ENCODE peak calls at places on chromosome 18, in six cellular contexts. R is AG08395; S is naive thymus-derived CD4-positive, alpha-beta T cell; Q is spleen; V is left kidney; G is Right ventricle myocardium superior. K is an unnamed sample.

GRCh38 chr18:71784777-71785176 is 759.4 kb downstream of the CBLN2 start:
- DNase-seq in Q (no peak), V (no peak), R (no peak), G (no peak), S (peak; percentile 5), K (no peak)

GRCh38 chr18:76730901-76731300 is 91.5 kb upstream of the ZNF236 start:
- DNase-seq in S (no peak), Q (no peak), G (no peak), R (no peak), V (no peak), K (no peak)

GRCh38 chr18:31325051-31325450 is 7.1 kb downstream of the DSG1 start:
- DNase-seq in S (no peak), R (no peak), Q (no peak), G (no peak), V (peak; percentile 22), K (no peak)

GRCh38 chr18:55861266-55861665 is 273.3 kb upstream of the TCF4 start:
- DNase-seq in R (no peak), G (no peak), V (peak; percentile 34), Q (no peak), S (no peak), K (no peak)

GRCh38 chr18:24560511-24560981 is 100.1 kb downstream of the HRH4 start:
- DNase-seq in S (no peak), V (peak; percentile 91), R (no peak), G (no peak), Q (no peak), K (no peak)

GRCh38 chr18:50973367-50974126 is 5.7 kb downstream of the ELAC1 start:
- DNase-seq in V (no peak), G (no peak), R (peak; percentile 78), Q (no peak), S (no peak), K (no peak)

GRCh38 chr18:35049111-35050003 is 8.1 kb downstream of the MAPRE2 start:
- DNase-seq in R (no peak), G (no peak), S (no peak), V (no peak), Q (no peak), K (no peak)

GRCh38 chr18:44803019-44803650 is 122.4 kb downstream of the SETBP1 start:
- DNase-seq in V (no peak), Q (no peak), G (no peak), S (no peak), R (peak; percentile 30), K (no peak)

GRCh38 chr18:29147944-29148343 is 971.0 kb upstream of the CDH2 start:
- DNase-seq in V (peak; percentile 9), S (no peak), Q (no peak), G (peak; percentile 10), R (peak; percentile 46), K (no peak)

GRCh38 chr18:5296706-5297320 is 1.3 kb upstream of the ZBTB14 start:
- DNase-seq in V (peak; percentile 97), R (peak; percentile 75), S (peak; percentile 65), Q (peak; percentile 93), G (peak; percentile 92), K (peak; percentile 83)

GRCh38 chr18:74252032-74252380 is 39.8 kb downstream of the CYB5A start:
- DNase-seq in Q (no peak), V (no peak), G (no peak), R (peak; percentile 17), S (no peak), K (no peak)

GRCh38 chr18:48007381-48007780 is 76.9 kb upstream of the SMAD2 start:
- DNase-seq in G (no peak), R (no peak), V (no peak), Q (no peak), S (no peak), K (no peak)

GRCh38 chr18:24559474-24560018 is 99.1 kb downstream of the HRH4 start:
- DNase-seq in V (peak; percentile 26), S (no peak), Q (no peak), R (no peak), G (no peak), K (no peak)

GRCh38 chr18:7000484-7001096 is 117.0 kb downstream of the LAMA1 start:
- DNase-seq in Q (no peak), S (no peak), V (peak; percentile 65), G (no peak), R (peak; percentile 58), K (no peak)

GRCh38 chr18:55264108-55264507 is 304.8 kb upstream of the CCDC68 start:
- DNase-seq in S (no peak), G (no peak), Q (no peak), V (peak; percentile 87), R (no peak), K (no peak)

GRCh38 chr18:3995476-3996102 is 459.5 kb downstream of the DLGAP1 start:
- DNase-seq in G (no peak), V (peak; percentile 92), Q (no peak), R (no peak), S (peak; percentile 57), K (no peak)

GRCh38 chr18:36628435-36629094 is 200.2 kb downstream of the TPGS2 start:
- DNase-seq in S (no peak), R (peak; percentile 80), G (no peak), Q (no peak), V (no peak), K (no peak)

GRCh38 chr18:54828986-54829385 is 709 bp downstream of the RAB27B start:
- DNase-seq in Q (no peak), G (no peak), R (no peak), S (peak; percentile 10), V (peak; percentile 51), K (no peak)

GRCh38 chr18:56286775-56287174 is 351.6 kb downstream of the TXNL1 start:
- DNase-seq in G (no peak), V (no peak), Q (no peak), S (no peak), R (peak; percentile 45), K (no peak)

GRCh38 chr18:4254840-4255239 is 200.3 kb downstream of the DLGAP1 start:
- DNase-seq in S (no peak), G (no peak), Q (no peak), R (no peak), V (no peak), K (no peak)

GRCh38 chr18:64333584-64333983 is 184.7 kb upstream of the LINC00305 start:
- DNase-seq in R (no peak), V (peak; percentile 14), Q (no peak), S (no peak), G (no peak), K (no peak)

GRCh38 chr18:45324489-45325111 is 290.7 kb upstream of the SLC14A2 start:
- DNase-seq in Q (no peak), G (peak; percentile 62), S (no peak), V (peak; percentile 96), R (peak; percentile 34), K (no peak)

GRCh38 chr18:45509535-45509934 is 105.7 kb upstream of the SLC14A2 start:
- DNase-seq in S (no peak), Q (no peak), V (no peak), R (no peak), G (no peak), K (no peak)

GRCh38 chr18:57792741-57793629 is 10.1 kb downstream of the ATP8B1 start:
- DNase-seq in G (no peak), V (no peak), R (no peak), Q (no peak), S (no peak), K (no peak)

GRCh38 chr18:76922107-76922506 is 99.8 kb downstream of the ZNF236 start:
- DNase-seq in R (peak; percentile 81), V (peak; percentile 84), S (peak; percentile 72), Q (peak; percentile 87), G (peak; percentile 66), K (no peak)

GRCh38 chr18:31497711-31498449 is at the start of gene DSG2:
- DNase-seq in S (peak; percentile 13), Q (peak; percentile 75), R (no peak), G (peak; percentile 81), V (peak; percentile 89), K (peak; percentile 84)

GRCh38 chr18:48662021-48662661 is 123.3 kb downstream of the CTIF start:
- DNase-seq in V (peak; percentile 65), R (peak; percentile 65), G (no peak), S (no peak), Q (no peak), K (no peak)

GRCh38 chr18:4125246-4125938 is 329.7 kb downstream of the DLGAP1 start:
- DNase-seq in S (no peak), R (peak; percentile 56), G (peak; percentile 38), Q (no peak), V (peak; percentile 42), K (no peak)

GRCh38 chr18:22816266-22817176 is 116.6 kb upstream of the RBBP8 start:
- DNase-seq in S (no peak), V (no peak), Q (no peak), G (no peak), R (no peak), K (no peak)

GRCh38 chr18:58297198-58297597 is 253.2 kb downstream of the NEDD4L start:
- DNase-seq in R (no peak), Q (no peak), V (no peak), S (no peak), G (no peak), K (no peak)

GRCh38 chr18:26185267-26185666 is 41.0 kb upstream of the TAF4B start:
- DNase-seq in V (peak; percentile 38), G (no peak), R (no peak), Q (no peak), S (no peak), K (no peak)

GRCh38 chr18:35050004-35050623 is 8.9 kb downstream of the MAPRE2 start:
- DNase-seq in R (no peak), V (no peak), S (no peak), Q (no peak), G (no peak), K (no peak)

GRCh38 chr18:45481846-45482245 is 133.4 kb upstream of the SLC14A2 start:
- DNase-seq in R (no peak), V (no peak), Q (no peak), S (no peak), G (no peak), K (no peak)

GRCh38 chr18:46310675-46311345 is 206.6 kb downstream of the HAUS1 start:
- DNase-seq in R (no peak), S (no peak), Q (peak; percentile 68), V (no peak), G (no peak), K (no peak)

K was measured in type B pancreatic cell.